ENCODE peak calls at places on chromosomes 6 and 20, in ten cellular contexts. D is colonic mucosa; X is GM23338; Z is RWPE1; V is neural progenitor cell; L is CD8-positive, alpha-beta T cell; M is psoas muscle; J is upper lobe of right lung; U is GM23248; H is brain microvascular endothelial cell. C is an unnamed sample.

GRCh38 chr6:127102299-127102698 is 16.2 kb upstream of the RSPO3 start:
- DNase-seq in D (no peak), X (no peak), Z (peak), V (no peak), L (no peak), M (no peak), J (no peak), U (peak), H (peak), C (no peak)

GRCh38 chr20:16459019-16459700 is 114.1 kb downstream of the KIF16B start:
- DNase-seq in D (no peak), X (no peak), Z (peak), V (no peak), L (no peak), M (peak), J (no peak), U (peak), H (peak), C (no peak)

GRCh38 chr6:111971866-111972532 is 81.9 kb upstream of the CCN6 start:
- DNase-seq in D (no peak), X (no peak), Z (no peak), V (no peak), L (no peak), M (no peak), J (no peak), U (peak), H (no peak), C (no peak)

GRCh38 chr20:45861157-45862075 is 4.0 kb downstream of the ZSWIM3 start:
- DNase-seq in D (peak), X (no peak), Z (no peak), V (no peak), L (no peak), M (no peak), J (no peak), U (no peak), H (no peak), C (no peak)

GRCh38 chr6:45075246-45075645 is 252.9 kb upstream of the RUNX2 start:
- DNase-seq in D (no peak), X (no peak), Z (peak), V (no peak), L (no peak), M (no peak), J (no peak), U (peak), H (peak), C (no peak)

GRCh38 chr6:111354751-111355150 is 128.3 kb downstream of the REV3L start:
- DNase-seq in D (no peak), X (no peak), Z (no peak), V (no peak), L (no peak), M (no peak), J (no peak), U (no peak), H (no peak), C (no peak)

GRCh38 chr6:51753635-51754034 is 333.8 kb downstream of the PKHD1 start:
- DNase-seq in D (peak), X (peak), Z (no peak), V (peak), L (no peak), M (no peak), J (peak), U (no peak), H (no peak), C (no peak)

GRCh38 chr6:79804732-79805131 is 142.6 kb downstream of the ELOVL4 start:
- DNase-seq in D (no peak), X (no peak), Z (no peak), V (no peak), L (no peak), M (no peak), J (no peak), U (no peak), H (no peak), C (no peak)

GRCh38 chr6:72788188-72788587 is 166.3 kb downstream of the KCNQ5 start:
- DNase-seq in D (no peak), X (no peak), Z (peak), V (no peak), L (no peak), M (no peak), J (no peak), U (peak), H (peak), C (no peak)

GRCh38 chr6:141484726-141485125 is 648.0 kb upstream of the GJE1 start:
- DNase-seq in D (no peak), X (no peak), Z (no peak), V (no peak), L (no peak), M (no peak), J (no peak), U (no peak), H (no peak), C (no peak)

GRCh38 chr20:49987868-49988690 is 5.3 kb downstream of the SNAI1 start:
- DNase-seq in D (no peak), X (no peak), Z (no peak), V (no peak), L (no peak), M (no peak), J (no peak), U (peak), H (no peak), C (no peak)

GRCh38 chr6:153272201-153272980 is 141.3 kb upstream of the RGS17 start:
- DNase-seq in D (no peak), X (no peak), Z (no peak), V (no peak), L (no peak), M (no peak), J (no peak), U (no peak), H (no peak), C (no peak)

GRCh38 chr20:46317685-46318177 is 9.4 kb upstream of the CDH22 start:
- DNase-seq in D (no peak), X (no peak), Z (no peak), V (no peak), L (no peak), M (no peak), J (no peak), U (no peak), H (no peak), C (no peak)

GRCh38 chr20:36355469-36356171 is 49.5 kb downstream of the DLGAP4 start:
- DNase-seq in D (no peak), X (no peak), Z (no peak), V (no peak), L (no peak), M (no peak), J (no peak), U (no peak), H (no peak), C (no peak)

GRCh38 chr6:38273325-38273724 is 366.4 kb downstream of the BTBD9 start:
- DNase-seq in D (no peak), X (no peak), Z (no peak), V (peak), L (no peak), M (no peak), J (no peak), U (peak), H (no peak), C (no peak)

GRCh38 chr6:108809211-108809610 is 39.0 kb upstream of the ARMC2 start:
- DNase-seq in D (no peak), X (no peak), Z (no peak), V (no peak), L (no peak), M (no peak), J (no peak), U (no peak), H (no peak), C (no peak)

GRCh38 chr6:43386492-43386891 is 17.0 kb upstream of the ZNF318 start:
- DNase-seq in D (no peak), X (no peak), Z (no peak), V (peak), L (no peak), M (no peak), J (no peak), U (no peak), H (no peak), C (no peak)

GRCh38 chr20:19849341-19850189 is 91.5 kb downstream of the RIN2 start:
- DNase-seq in D (peak), X (no peak), Z (no peak), V (no peak), L (no peak), M (no peak), J (no peak), U (peak), H (no peak), C (no peak)

GRCh38 chr6:71038966-71039365 is 82.1 kb upstream of the B3GAT2 start:
- DNase-seq in D (no peak), X (no peak), Z (no peak), V (no peak), L (no peak), M (no peak), J (no peak), U (no peak), H (no peak), C (no peak)

GRCh38 chr6:145924600-145924999 is 39.6 kb downstream of the SHPRH start:
- DNase-seq in D (no peak), X (no peak), Z (no peak), V (no peak), L (no peak), M (no peak), J (no peak), U (no peak), H (no peak), C (no peak)

GRCh38 chr20:19802492-19803158 is 44.6 kb downstream of the RIN2 start:
- DNase-seq in D (peak), X (peak), Z (peak), V (peak), L (no peak), M (no peak), J (no peak), U (peak), H (no peak), C (no peak)

GRCh38 chr6:140078552-140079126 is 704.2 kb upstream of the CITED2 start:
- DNase-seq in D (no peak), X (peak), Z (no peak), V (no peak), L (no peak), M (no peak), J (no peak), U (peak), H (peak), C (no peak)

GRCh38 chr6:150177260-150178246 is 34.7 kb downstream of the PPP1R14C start:
- DNase-seq in D (peak), X (no peak), Z (no peak), V (no peak), L (no peak), M (no peak), J (no peak), U (no peak), H (peak), C (no peak)

GRCh38 chr6:37299990-37300389 is 42.0 kb upstream of the TMEM217 start:
- DNase-seq in D (no peak), X (no peak), Z (no peak), V (no peak), L (no peak), M (no peak), J (no peak), U (no peak), H (no peak), C (no peak)

GRCh38 chr6:2669067-2669710 is 81.5 kb downstream of the MYLK4 start:
- DNase-seq in D (no peak), X (no peak), Z (no peak), V (no peak), L (no peak), M (no peak), J (no peak), U (no peak), H (no peak), C (no peak)

GRCh38 chr6:159463440-159463839 is 229.6 kb downstream of the SOD2 start:
- DNase-seq in D (no peak), X (peak), Z (no peak), V (peak), L (no peak), M (no peak), J (no peak), U (peak), H (peak), C (no peak)

GRCh38 chr20:53785320-53785719 is 191.7 kb upstream of the ZNF217 start:
- DNase-seq in D (no peak), X (no peak), Z (no peak), V (no peak), L (no peak), M (no peak), J (no peak), U (no peak), H (no peak), C (no peak)

GRCh38 chr6:16187185-16187584 is 51.2 kb upstream of the GMPR start:
- DNase-seq in D (no peak), X (no peak), Z (no peak), V (no peak), L (no peak), M (no peak), J (no peak), U (no peak), H (no peak), C (no peak)

GRCh38 chr6:137166247-137167098 is 7.0 kb downstream of the IL22RA2 start:
- DNase-seq in D (no peak), X (no peak), Z (no peak), V (no peak), L (no peak), M (no peak), J (no peak), U (no peak), H (no peak), C (no peak)

GRCh38 chr6:42339991-42340401 is 111.7 kb downstream of the TRERF1 start:
- DNase-seq in D (no peak), X (no peak), Z (peak), V (no peak), L (no peak), M (no peak), J (no peak), U (peak), H (no peak), C (no peak)

GRCh38 chr20:64077876-64078551 is 1.3 kb downstream of the RGS19 start:
- DNase-seq in D (peak), X (peak), Z (no peak), V (no peak), L (peak), M (no peak), J (no peak), U (no peak), H (no peak), C (no peak)

GRCh38 chr20:60680554-60680953 is 571.5 kb upstream of the CDH4 start:
- DNase-seq in D (no peak), X (no peak), Z (no peak), V (no peak), L (no peak), M (no peak), J (no peak), U (no peak), H (no peak), C (no peak)

GRCh38 chr6:81145506-81145905 is 607.0 kb downstream of the TENT5A start:
- DNase-seq in D (no peak), X (no peak), Z (no peak), V (no peak), L (no peak), M (no peak), J (no peak), U (peak), H (no peak), C (no peak)
- H3K27ac ChIP-seq in D (no peak), X (no peak), Z (no peak), V (no peak), L (no peak), M (no peak), J (no peak), U (no peak), H (no peak), C (no peak)

GRCh38 chr6:33964387-33964786 is 160.6 kb upstream of the MLN start:
- DNase-seq in D (no peak), X (no peak), Z (no peak), V (no peak), L (no peak), M (no peak), J (no peak), U (no peak), H (no peak), C (no peak)

GRCh38 chr6:33961686-33962085 is 157.9 kb upstream of the MLN start:
- DNase-seq in D (no peak), X (no peak), Z (no peak), V (no peak), L (no peak), M (no peak), J (peak), U (no peak), H (no peak), C (no peak)

GRCh38 chr6:33962186-33962585 is 158.4 kb upstream of the MLN start:
- DNase-seq in D (no peak), X (no peak), Z (peak), V (no peak), L (no peak), M (no peak), J (peak), U (peak), H (no peak), C (no peak)

GRCh38 chr6:33962673-33963072 is 158.9 kb upstream of the MLN start:
- DNase-seq in D (no peak), X (no peak), Z (no peak), V (no peak), L (no peak), M (no peak), J (peak), U (no peak), H (no peak), C (no peak)

DNA sequence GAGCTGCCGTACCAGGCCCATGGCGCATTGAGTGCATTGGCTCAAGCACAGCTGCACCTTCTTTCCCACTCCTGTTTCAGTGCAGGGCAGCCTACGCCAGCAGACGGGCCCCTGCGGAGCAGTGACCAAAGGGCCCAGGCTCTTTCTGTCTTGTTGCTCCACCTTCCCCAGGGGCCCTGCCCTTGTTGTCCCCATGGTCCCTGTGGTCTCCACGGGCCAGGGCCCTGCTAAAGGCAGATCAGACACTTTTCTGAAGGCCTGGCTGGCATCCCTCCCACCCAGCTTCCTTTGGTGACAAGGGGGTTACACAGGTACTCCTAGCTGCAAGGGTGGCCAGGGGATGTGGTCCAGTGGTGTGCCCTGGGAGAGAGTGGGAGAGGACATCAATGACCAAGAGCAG is 159.5 kb upstream of the MLN start:
- DNase-seq in D (no peak), X (no peak), Z (no peak), V (no peak), L (no peak), M (no peak), J (peak), U (no peak), H (no peak), C (no peak)
- H3K27ac ChIP-seq in D (no peak), X (no peak), Z (no peak), V (no peak), L (no peak), M (no peak), J (no peak), U (no peak), H (no peak), C (no peak)

GRCh38 chr6:98929498-98930060 is 18.2 kb downstream of the FBXL4 start:
- DNase-seq in D (no peak), X (no peak), Z (no peak), V (no peak), L (no peak), M (no peak), J (no peak), U (no peak), H (no peak), C (no peak)
- H3K27ac ChIP-seq in D (no peak), X (no peak), Z (no peak), V (no peak), L (no peak), M (no peak), J (no peak), U (no peak), H (no peak), C (no peak)

DNA sequence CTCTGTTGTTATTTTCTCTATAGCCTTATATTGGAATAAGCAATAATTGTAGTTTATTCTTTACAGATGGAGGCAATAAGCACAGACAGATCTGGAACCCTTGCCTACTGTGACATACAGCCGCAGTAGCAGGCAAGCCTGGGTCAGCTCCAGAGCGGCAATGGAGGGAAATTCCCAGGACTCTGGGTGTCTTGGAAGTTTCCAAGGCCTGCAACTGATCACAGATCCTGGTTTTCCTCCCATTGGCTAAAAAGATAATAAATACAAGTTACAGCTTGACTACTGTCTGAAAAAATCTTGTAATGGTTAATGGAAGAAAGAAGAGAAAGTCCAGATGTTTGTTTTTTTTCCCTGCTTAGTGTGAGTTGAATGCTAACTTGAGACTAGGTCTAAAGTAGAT is 307.7 kb downstream of the ALDH8A1 start:
- DNase-seq in D (no peak), X (no peak), Z (no peak), V (no peak), L (no peak), M (no peak), J (no peak), U (no peak), H (no peak), C (no peak)
- H3K27ac ChIP-seq in D (no peak), X (no peak), Z (no peak), V (no peak), L (no peak), M (no peak), J (no peak), U (no peak), H (no peak), C (peak)

C was measured in substantia nigra.